ENCODE peak calls at places on chromosomes 16 and 17, in seven cellular contexts. L is endodermal cell, D is cardiac muscle cell, B is heart left ventricle, X is GM12864, T is AG04450, O is tibial artery. Y is an unnamed sample.

GRCh38 chr17:80827646-80828643 is 163.7 kb upstream of the CHMP6 start:
- DNase-seq in B (no peak), D (no peak), X (no peak), T (no peak), L (peak), O (peak), Y (peak)

GRCh38 chr16:70301121-70301520 is 2.1 kb downstream of the DDX19B start:
- DNase-seq in T (no peak), X (no peak), L (no peak), B (no peak), D (no peak), O (no peak), Y (no peak)

GRCh38 chr16:2532494-2533141 is 1.4 kb upstream of the CEMP1 start:
- DNase-seq in B (peak), T (no peak), L (peak), D (peak), X (peak), O (peak), Y (peak)

GRCh38 chr17:17805575-17805974 is 31.2 kb downstream of the SREBF1 start:
- DNase-seq in B (no peak), T (no peak), O (no peak), X (no peak), L (no peak), D (no peak), Y (no peak)

GRCh38 chr16:81445143-81445922 is 725 bp downstream of the CMIP start:
- DNase-seq in D (peak), B (no peak), O (no peak), T (no peak), L (peak), X (no peak), Y (peak)

GRCh38 chr16:79933586-79933985 is 333.0 kb upstream of the MAF start:
- DNase-seq in L (no peak), T (no peak), O (no peak), B (no peak), D (no peak), X (no peak), Y (no peak)

GRCh38 chr17:2749784-2750181 is 331 bp upstream of the CCDC92B start:
- DNase-seq in O (peak), X (no peak), B (peak), L (peak), D (peak), T (peak), Y (peak)

GRCh38 chr17:16135461-16135860 is 79.9 kb downstream of the NCOR1 start:
- DNase-seq in D (no peak), L (no peak), X (no peak), O (no peak), T (no peak), B (no peak), Y (no peak)

GRCh38 chr17:36652716-36653115 is 51.3 kb downstream of the MRM1 start:
- DNase-seq in L (no peak), O (no peak), X (no peak), D (no peak), B (no peak), T (no peak), Y (no peak)

GRCh38 chr16:86519649-86520316 is 9.5 kb downstream of the FOXF1 start:
- DNase-seq in T (peak), X (no peak), L (peak), B (peak), D (peak), O (no peak), Y (peak)

GRCh38 chr17:50589112-50589712 is 28.7 kb downstream of the CACNA1G start:
- DNase-seq in T (no peak), O (no peak), L (no peak), D (no peak), B (no peak), X (no peak), Y (peak)

GRCh38 chr17:47119746-47120520 is 69.2 kb downstream of the CDC27 start:
- DNase-seq in O (no peak), B (no peak), D (no peak), L (no peak), T (peak), X (no peak), Y (peak)

GRCh38 chr17:82736511-82737185 is 1.2 kb downstream of the FN3K start:
- DNase-seq in O (no peak), L (no peak), X (no peak), B (no peak), T (no peak), D (no peak), Y (no peak)

GRCh38 chr16:75742424-75743047 is 16.2 kb upstream of the CPHXL start:
- DNase-seq in B (no peak), T (no peak), X (no peak), O (no peak), D (no peak), L (no peak), Y (peak)

GRCh38 chr16:48250520-48251278 is 3.4 kb upstream of the ABCC11 start:
- DNase-seq in B (no peak), D (no peak), O (no peak), X (no peak), L (no peak), T (no peak), Y (no peak)

GRCh38 chr17:72182256-72182890 is 61.6 kb downstream of the SOX9 start:
- DNase-seq in O (no peak), L (peak), B (no peak), X (no peak), D (no peak), T (no peak), Y (no peak)

GRCh38 chr17:64200080-64201042 is 62.7 kb downstream of the TEX2 start:
- DNase-seq in L (no peak), X (no peak), D (no peak), B (no peak), O (no peak), T (no peak), Y (peak)

GRCh38 chr16:86142801-86143236 is 243.9 kb downstream of the IRF8 start:
- DNase-seq in X (no peak), D (no peak), T (no peak), B (no peak), L (no peak), O (no peak), Y (no peak)

GRCh38 chr16:57977418-57978069 is 6.6 kb upstream of the CNGB1 start:
- DNase-seq in T (no peak), D (no peak), O (no peak), X (no peak), B (no peak), L (no peak), Y (no peak)

GRCh38 chr16:25493136-25493811 is 198.5 kb upstream of the HS3ST4 start:
- DNase-seq in L (no peak), O (no peak), T (no peak), D (no peak), X (no peak), B (no peak), Y (no peak)

GRCh38 chr17:78174870-78175642 is 6.7 kb downstream of the SYNGR2 start:
- DNase-seq in D (no peak), X (no peak), T (no peak), B (peak), L (peak), O (no peak), Y (no peak)

GRCh38 chr16:64116151-64116550 is 1005.7 kb downstream of the CDH11 start:
- DNase-seq in T (no peak), X (no peak), D (no peak), B (no peak), O (no peak), L (no peak), Y (no peak)

GRCh38 chr17:30323895-30324319 is 9.9 kb downstream of the TMIGD1 start:
- DNase-seq in T (no peak), D (no peak), O (no peak), B (no peak), L (no peak), X (no peak), Y (peak)

GRCh38 chr16:87728026-87728425 is 37.8 kb downstream of the KLHDC4 start:
- DNase-seq in O (no peak), L (no peak), D (no peak), X (no peak), B (no peak), T (no peak), Y (peak)

GRCh38 chr17:82063424-82064415 is 1.9 kb downstream of the DUS1L start:
- DNase-seq in O (no peak), L (no peak), B (no peak), D (no peak), X (no peak), T (no peak), Y (no peak)

GRCh38 chr16:3646348-3646920 is 8.1 kb upstream of the DNASE1 start:
- DNase-seq in X (no peak), B (no peak), D (no peak), T (no peak), L (peak), O (peak), Y (peak)

DNA sequence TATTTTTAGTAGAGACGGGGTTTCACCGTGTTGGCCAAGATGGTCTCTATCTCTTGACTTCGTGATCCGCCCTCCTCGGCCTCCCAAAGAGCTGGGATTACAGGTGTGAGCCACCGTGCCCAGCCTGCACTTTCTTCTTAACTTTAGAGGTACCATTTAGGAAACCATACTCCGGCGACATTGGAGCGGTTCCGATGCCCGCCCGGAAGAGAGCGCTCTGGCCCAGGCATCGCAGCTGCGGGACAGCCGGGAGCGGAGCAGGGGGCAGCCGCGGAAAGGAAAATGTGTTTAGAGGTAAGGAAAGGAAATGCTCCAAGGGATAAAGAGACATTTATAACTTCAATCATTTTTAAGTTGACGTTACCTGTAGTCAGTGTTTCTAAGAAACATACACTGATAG is 6.0 kb upstream of the HS3ST3B1 start:
- DNase-seq in B (no peak), D (no peak), L (no peak), O (no peak), X (no peak), T (no peak), Y (no peak)
- TF ChIP-seq CTCF in B (no peak), D (no peak), L (peak), O (no peak), X (no peak), T (no peak), Y (no peak)

DNA sequence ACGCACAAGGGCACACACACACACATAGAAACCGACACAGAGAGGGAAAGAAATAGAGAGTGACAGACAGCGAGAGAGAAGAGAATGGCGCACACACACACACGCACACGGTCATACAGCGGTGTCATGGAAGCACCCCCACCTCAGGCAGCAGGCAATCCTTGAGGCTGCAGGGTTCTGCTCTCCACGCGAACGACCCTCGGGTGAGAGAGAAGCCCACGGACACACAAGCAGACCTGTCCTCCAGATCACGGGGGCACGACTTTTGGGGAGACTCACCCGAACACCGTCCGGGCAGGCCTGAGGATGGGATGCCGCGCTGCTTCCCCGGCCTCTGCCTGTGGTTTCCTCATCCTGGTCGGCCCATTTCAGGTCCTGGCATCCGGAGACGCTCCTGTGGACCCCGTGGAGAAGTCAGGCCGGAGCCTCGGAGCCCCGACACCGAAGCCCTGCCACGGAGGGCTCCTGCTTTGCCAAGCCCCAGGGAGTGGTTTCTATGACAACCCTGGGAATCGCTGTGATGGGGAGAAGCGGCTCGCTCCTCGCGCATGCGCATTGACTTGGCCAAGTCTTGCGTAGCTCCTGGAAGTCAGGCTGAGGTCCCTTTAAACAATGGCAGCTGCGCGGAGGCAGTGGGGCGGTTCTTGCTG is 118.2 kb upstream of the KCNJ18 start:
- DNase-seq in X (no peak), L (no peak), D (no peak), B (peak), O (peak), T (peak), Y (peak)
- H3K4me3 ChIP-seq in X (no peak), L (no peak), D (no peak), B (peak), O (peak), T (peak), Y (peak)

GRCh38 chr17:57801044-57801711 is 48.7 kb downstream of the MRPS23 start:
- DNase-seq in L (peak), O (no peak), X (no peak), B (no peak), D (no peak), T (no peak), Y (no peak)
- TF ChIP-seq CTCF in L (no peak), O (no peak), X (no peak), B (no peak), D (no peak), T (no peak), Y (no peak)

DNA sequence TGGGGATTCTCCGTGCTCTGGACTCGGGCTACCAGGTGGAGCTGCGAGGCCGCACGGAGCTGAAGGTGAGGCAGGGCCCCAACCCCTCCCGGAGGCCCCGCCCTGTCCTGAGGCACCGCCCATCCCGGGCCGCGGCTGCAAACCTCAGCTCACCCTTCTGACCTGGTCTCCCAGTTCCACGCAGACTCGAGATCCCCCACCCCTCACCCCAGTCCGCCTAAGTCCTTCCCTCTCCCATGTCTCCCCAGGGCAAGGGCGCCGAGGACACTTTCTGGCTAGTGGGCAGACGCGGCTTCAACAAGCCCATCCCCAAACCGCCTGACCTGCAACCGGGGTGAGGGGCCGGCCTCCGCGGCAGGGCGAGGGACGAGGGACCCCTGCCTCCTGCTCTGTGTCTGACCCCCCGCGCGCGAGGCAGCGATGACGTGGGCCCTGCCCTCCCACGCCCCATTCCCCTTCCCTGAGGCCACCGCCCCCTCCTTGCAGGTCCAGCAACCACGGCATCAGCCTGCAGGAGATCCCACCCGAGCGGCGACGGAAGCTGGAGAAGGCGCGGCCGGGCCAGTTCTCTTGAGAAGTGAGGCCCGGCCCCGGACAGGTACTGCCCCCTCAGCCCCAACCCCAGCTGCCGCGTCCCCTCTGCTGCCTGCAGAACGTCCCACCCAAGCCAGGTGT is 13.7 kb downstream of the GUCY2D start:
- DNase-seq in T (no peak), X (no peak), B (no peak), D (peak), L (peak), O (no peak), Y (no peak)
- H3K4me3 ChIP-seq in T (peak), X (no peak), B (peak), D (peak), L (peak), O (peak), Y (peak)

GRCh38 chr17:1561420-1562177 is 993 bp downstream of the PITPNA start:
- DNase-seq in X (no peak), B (no peak), T (no peak), D (peak), L (peak), O (no peak), Y (no peak)
- TF ChIP-seq CTCF in X (no peak), B (peak), T (peak), D (peak), L (peak), O (no peak), Y (peak)

DNA sequence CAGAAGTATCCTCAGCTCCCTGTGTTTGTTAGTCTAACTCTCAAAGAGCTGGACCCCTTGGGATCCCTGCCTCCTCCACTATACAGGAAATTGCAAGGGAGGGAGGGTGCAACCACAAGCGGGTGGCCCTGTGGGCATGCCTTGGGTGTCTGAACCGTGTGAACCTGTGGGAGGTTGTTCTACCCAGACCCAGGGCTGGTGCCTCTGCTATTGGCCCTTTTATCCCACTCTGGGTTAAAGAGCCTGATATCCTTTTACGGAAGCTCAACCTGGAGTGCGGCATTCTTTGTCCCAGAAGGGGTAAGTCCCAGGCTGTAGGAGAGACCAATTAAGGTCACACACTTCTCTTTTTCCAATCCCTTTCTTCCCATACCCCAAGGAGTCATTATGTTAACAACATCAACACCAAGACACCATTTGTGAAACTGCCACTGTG is 53.4 kb downstream of the ARSG start:
- DNase-seq in D (no peak), O (no peak), X (no peak), T (no peak), B (no peak), L (no peak), Y (no peak)
- H3K4me3 ChIP-seq in D (no peak), O (no peak), X (no peak), T (no peak), B (no peak), L (no peak), Y (no peak)

GRCh38 chr16:89375686-89376085 is 114.7 kb downstream of the ANKRD11 start:
- DNase-seq in D (no peak), B (no peak), T (no peak), L (no peak), O (no peak), X (no peak), Y (no peak)

GRCh38 chr16:89375021-89375420 is 115.3 kb downstream of the ANKRD11 start:
- DNase-seq in T (no peak), B (no peak), L (no peak), D (no peak), X (no peak), O (no peak), Y (no peak)

GRCh38 chr16:89371968-89372634 is 118.3 kb downstream of the ANKRD11 start:
- DNase-seq in T (no peak), B (no peak), X (no peak), L (no peak), D (no peak), O (no peak), Y (no peak)

GRCh38 chr16:89373355-89374110 is 116.8 kb downstream of the ANKRD11 start:
- DNase-seq in D (no peak), B (no peak), O (peak), L (no peak), T (no peak), X (no peak), Y (peak)

GRCh38 chr16:89374393-89374948 is 115.9 kb downstream of the ANKRD11 start:
- DNase-seq in O (no peak), B (no peak), X (no peak), L (peak), T (no peak), D (peak), Y (peak)
- TF ChIP-seq CTCF in O (no peak), B (peak), X (no peak), L (peak), T (no peak), D (no peak), Y (peak)